ENCODE peak calls at places on chromosomes 7 and 10, in five cellular contexts. H is transverse colon, Y is stomach, S is prostate gland, C is HCT116. R is an unnamed sample.

GRCh38 chr7:126838194-126838593 is 414.5 kb downstream of the GRM8 start:
- DNase-seq in H (no peak), Y (no peak), S (no peak), C (no peak), R (no peak)

GRCh38 chr10:137606-138005 is 2.4 kb downstream of the ZMYND11 start:
- DNase-seq in H (no peak), Y (no peak), S (no peak), C (no peak), R (no peak)

GRCh38 chr10:32731527-32731926 is 226.5 kb downstream of the ITGB1 start:
- DNase-seq in H (no peak), Y (no peak), S (no peak), C (no peak), R (no peak)

GRCh38 chr7:130277763-130278643 is 11.3 kb downstream of the CPA2 start:
- DNase-seq in H (peak), Y (peak), S (no peak), C (peak), R (peak)

GRCh38 chr7:140231779-140232491 is 55.2 kb upstream of the KDM7A start:
- DNase-seq in H (peak), Y (peak), S (peak), C (no peak), R (no peak)

GRCh38 chr7:100556541-100556940 is 17.2 kb downstream of the SAP25 start:
- DNase-seq in H (no peak), Y (no peak), S (no peak), C (no peak), R (peak)

GRCh38 chr10:56662765-56663447 is 301.8 kb upstream of the ZWINT start:
- DNase-seq in H (no peak), Y (no peak), S (no peak), C (no peak), R (no peak)

GRCh38 chr7:87851242-87851641 is 24.9 kb downstream of the SLC25A40 start:
- DNase-seq in H (no peak), Y (no peak), S (no peak), C (no peak), R (no peak)

GRCh38 chr10:51524041-51524440 is 175.4 kb downstream of the CSTF2T start:
- DNase-seq in H (no peak), Y (no peak), S (no peak), C (no peak), R (no peak)

GRCh38 chr10:102140218-102140617 is 7.4 kb downstream of the PPRC1 start:
- DNase-seq in H (no peak), Y (no peak), S (no peak), C (no peak), R (no peak)

GRCh38 chr10:70093335-70093944 is 39.2 kb downstream of the AIFM2 start:
- DNase-seq in H (no peak), Y (no peak), S (no peak), C (no peak), R (no peak)

GRCh38 chr7:100865971-100866720 is 1.0 kb upstream of the TRIP6 start:
- DNase-seq in H (peak), Y (peak), S (peak), C (peak), R (peak)

GRCh38 chr10:94093286-94093905 is 99.7 kb downstream of the PLCE1 start:
- DNase-seq in H (no peak), Y (no peak), S (no peak), C (no peak), R (no peak)

GRCh38 chr7:1537631-1538412 is 7.3 kb downstream of the MAFK start:
- DNase-seq in H (peak), Y (peak), S (no peak), C (no peak), R (peak)

GRCh38 chr10:49135575-49136313 is 1.9 kb upstream of the FAM170B start:
- DNase-seq in H (no peak), Y (no peak), S (no peak), C (no peak), R (no peak)

GRCh38 chr10:28400176-28400575 is 97.3 kb upstream of the MPP7 start:
- DNase-seq in H (peak), Y (no peak), S (no peak), C (no peak), R (peak)

DNA sequence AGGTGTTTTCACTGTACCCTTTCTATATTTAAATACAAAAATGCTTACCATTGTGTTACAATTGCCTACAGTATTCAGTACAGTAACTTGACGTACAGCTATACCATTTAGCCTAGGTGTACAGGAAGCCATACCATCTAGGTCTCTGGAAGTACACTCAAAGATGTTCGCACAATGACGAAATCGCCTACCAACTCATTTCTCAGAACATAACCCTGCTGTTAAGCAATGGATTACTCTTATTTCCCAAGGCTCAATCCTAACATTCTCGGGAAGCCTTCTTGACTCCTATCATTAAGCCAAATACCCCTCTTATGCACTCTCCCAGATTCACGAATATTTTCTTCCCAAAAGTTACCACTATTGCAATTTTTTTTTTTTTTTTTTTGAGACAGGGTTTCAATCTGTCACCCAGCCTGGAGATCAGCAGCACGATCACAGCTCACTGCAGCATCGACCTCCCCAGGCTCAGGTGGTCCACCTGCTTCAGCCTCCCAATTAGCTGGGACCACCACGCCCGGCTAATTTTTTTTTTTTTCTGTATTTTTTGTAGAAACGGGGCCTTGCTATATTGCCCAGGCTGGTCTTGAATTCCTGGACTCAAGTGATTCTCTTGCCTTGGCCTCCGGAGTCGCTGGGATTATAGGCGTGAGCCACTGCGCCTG is 1.5 kb downstream of the CWF19L1 start:
- DNase-seq in H (no peak), Y (no peak), S (no peak), C (no peak), R (no peak)
- H3K4me3 ChIP-seq in H (no peak), Y (no peak), S (no peak), C (peak), R (no peak)

GRCh38 chr10:17233534-17233933 is 5.5 kb downstream of the VIM start:
- DNase-seq in H (peak), Y (no peak), S (no peak), C (no peak), R (no peak)
- TF ChIP-seq POLR2A in H (no peak), Y (no peak), S (no peak), C (no peak), R (no peak)

GRCh38 chr7:102289051-102289450 is 2.4 kb downstream of the SH2B2 start:
- DNase-seq in H (no peak), Y (no peak), S (no peak), C (no peak), R (no peak)
- TF ChIP-seq POLR2AphosphoS5 in H (no peak), Y (no peak), S (no peak), C (no peak), R (no peak)

GRCh38 chr10:101121661-101122045 is 9.4 kb upstream of the TLX1 start:
- DNase-seq in H (no peak), Y (no peak), S (no peak), C (no peak), R (no peak)

GRCh38 chr10:101124933-101125332 is 6.2 kb upstream of the TLX1 start:
- DNase-seq in H (no peak), Y (no peak), S (no peak), C (no peak), R (no peak)

GRCh38 chr10:101122270-101123084 is 8.6 kb upstream of the TLX1 start:
- DNase-seq in H (no peak), Y (no peak), S (no peak), C (no peak), R (no peak)

GRCh38 chr10:101123085-101123814 is 7.8 kb upstream of the TLX1 start:
- DNase-seq in H (peak), Y (peak), S (no peak), C (no peak), R (no peak)

DNA sequence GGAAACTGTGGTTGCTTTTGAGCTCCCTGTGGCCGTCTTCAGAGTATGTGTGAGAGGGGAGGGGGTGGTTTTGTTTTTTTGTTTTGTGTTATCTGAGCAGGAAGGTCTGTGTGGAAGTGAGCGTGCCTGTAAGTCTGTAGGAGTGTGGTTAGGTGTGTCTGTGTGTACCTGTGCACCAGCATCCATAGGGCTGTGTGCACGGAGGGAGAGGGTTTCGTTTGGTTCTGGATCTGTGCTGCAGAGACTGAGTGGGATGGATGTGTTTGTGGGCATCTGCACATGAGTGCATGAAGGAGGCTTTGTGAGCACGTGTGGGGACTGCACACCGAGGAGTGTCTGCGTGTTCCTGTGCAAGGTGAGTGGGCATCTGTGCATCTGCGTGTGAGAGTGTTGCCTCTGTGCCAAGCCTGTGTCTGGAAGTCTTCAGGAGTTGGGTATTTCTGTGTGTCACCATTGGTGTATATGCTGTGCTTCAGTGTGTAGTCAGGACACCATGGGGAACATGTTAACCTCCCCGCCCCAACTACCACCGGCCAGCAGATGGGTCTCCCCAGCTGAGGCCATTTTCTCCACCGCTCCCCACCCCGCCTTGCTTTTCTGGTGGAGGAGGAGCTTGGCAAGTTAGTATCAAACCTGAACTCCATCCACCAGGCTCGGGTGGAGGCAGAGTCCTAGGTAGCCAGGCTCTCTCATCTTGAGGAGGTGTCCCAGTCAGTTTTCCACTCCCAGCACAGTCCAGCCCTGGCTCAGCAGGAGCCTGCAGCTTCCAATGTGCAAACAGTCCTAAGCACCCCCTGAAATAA is 7.1 kb upstream of the TLX1 start:
- DNase-seq in H (no peak), Y (no peak), S (no peak), C (no peak), R (no peak)
- H3K4me3 ChIP-seq in H (no peak), Y (peak), S (no peak), C (no peak), R (no peak)

GRCh38 chr10:3109633-3110032 is 42.3 kb downstream of the PFKP start:
- DNase-seq in H (no peak), Y (no peak), S (no peak), C (no peak), R (no peak)

GRCh38 chr10:3109196-3109595 is 41.8 kb downstream of the PFKP start:
- DNase-seq in H (no peak), Y (no peak), S (no peak), C (no peak), R (no peak)

GRCh38 chr10:3111626-3112220 is 44.4 kb downstream of the PFKP start:
- DNase-seq in H (no peak), Y (no peak), S (no peak), C (no peak), R (no peak)

GRCh38 chr10:3113343-3113720 is 46.0 kb downstream of the PFKP start:
- DNase-seq in H (no peak), Y (no peak), S (no peak), C (no peak), R (no peak)

DNA sequence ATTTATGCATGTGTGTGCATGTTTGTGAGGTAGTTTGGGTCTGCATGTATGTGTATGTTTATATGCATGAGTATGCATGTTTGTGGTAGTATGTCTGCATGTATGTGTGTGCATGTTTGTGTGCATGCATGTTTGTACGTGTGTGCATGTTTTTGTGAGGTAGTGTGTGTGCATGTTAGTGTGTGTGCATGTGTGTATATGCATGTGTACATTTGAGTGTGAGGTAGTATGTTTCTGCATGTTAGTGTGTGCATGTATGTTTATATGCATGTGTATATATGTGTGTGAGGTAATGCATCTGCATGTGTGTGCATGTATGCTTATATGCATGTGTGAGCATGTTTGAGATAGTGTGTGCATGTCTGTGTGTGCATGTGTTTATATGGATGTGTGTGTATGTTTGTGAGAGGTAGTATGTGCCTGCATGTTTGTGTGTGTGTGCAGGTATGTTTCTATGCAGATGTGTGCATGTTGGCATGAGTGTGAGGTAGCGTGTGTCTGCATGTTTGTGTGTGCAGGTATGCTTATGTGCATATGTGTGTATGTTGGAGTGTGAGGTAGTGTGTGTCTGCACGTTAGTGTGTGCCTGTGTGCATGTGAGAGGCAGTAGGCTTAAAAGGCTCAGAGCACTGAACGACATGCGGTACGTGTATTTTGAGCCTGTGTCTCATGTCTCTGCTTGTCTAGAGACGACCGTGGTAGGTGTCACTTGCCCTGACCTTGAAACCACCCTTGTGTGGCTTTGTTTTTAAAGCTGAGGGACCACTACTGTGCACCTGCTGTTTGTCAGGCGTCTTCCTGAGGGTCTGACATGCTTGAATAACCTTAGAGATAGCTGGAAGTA is 43.7 kb downstream of the PFKP start:
- DNase-seq in H (no peak), Y (no peak), S (no peak), C (no peak), R (no peak)
- TF ChIP-seq POLR2A in H (no peak), Y (no peak), S (no peak), C (no peak), R (no peak)

DNA sequence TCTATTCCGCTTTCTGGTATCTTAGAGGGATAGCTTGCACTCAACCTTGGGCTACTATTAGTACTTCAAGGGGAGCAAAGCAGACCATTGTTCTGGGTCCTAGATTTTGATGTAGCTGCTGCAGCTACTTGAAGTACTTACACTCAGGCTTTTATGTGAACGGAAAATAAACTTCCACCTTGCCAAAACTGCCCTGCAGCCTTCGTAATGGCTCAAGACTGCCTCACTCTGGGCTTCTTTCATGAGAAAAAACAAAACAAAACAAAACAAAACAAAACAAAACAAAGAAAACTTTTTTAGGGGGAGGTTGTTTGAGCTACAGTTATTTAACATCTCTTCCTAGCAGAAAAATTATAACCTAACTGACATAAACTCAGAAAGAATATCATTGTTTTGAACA is 19.4 kb upstream of the EPHB6 start:
- DNase-seq in H (no peak), Y (no peak), S (no peak), C (no peak), R (no peak)
- TF ChIP-seq POLR2AphosphoS5 in H (no peak), Y (no peak), S (no peak), C (no peak), R (no peak)

GRCh38 chr10:79185796-79186374 is 117.1 kb downstream of the ZMIZ1 start:
- DNase-seq in H (no peak), Y (no peak), S (no peak), C (no peak), R (no peak)
- H3K4me3 ChIP-seq in H (no peak), Y (no peak), S (no peak), C (no peak), R (no peak)